ENCODE peak calls at places on chromosomes 13 and 19, in seven cellular contexts. T is T-helper 2 cell; I is skeletal muscle cell; B is NCI-H1092 treated with DMSO at 0.1 percent for 48 hours; K is stimulated activated CD4-positive, alpha-beta T cell treated with anti-CD3 and anti-CD28 coated beads, TNF-alpha, amount 100 ng/mL, for 1 hour; Z is GM23338; N is H54. P is an unnamed sample.

GRCh38 chr19:5534787-5535586 is 32.8 kb downstream of the TINCR start:
- DNase-seq in N (no peak), B (no peak), K (peak; percentile 6), Z (peak; percentile 51), I (no peak), T (no peak), P (no peak)

GRCh38 chr19:50203281-50204080 is at the start of gene MYH14:
- DNase-seq in I (no peak), N (no peak), K (peak; percentile 2), Z (peak; percentile 97), T (no peak), B (no peak), P (peak; percentile 97)

GRCh38 chr13:79398915-79399314 is 7.1 kb downstream of the RBM26 start:
- DNase-seq in I (no peak), K (no peak), T (no peak), B (no peak), N (no peak), Z (no peak), P (no peak)

GRCh38 chr13:40963927-40964326 is 55.2 kb downstream of the ELF1 start:
- DNase-seq in K (no peak), I (no peak), N (peak; percentile 9), B (no peak), T (no peak), Z (no peak), P (no peak)

GRCh38 chr19:1181606-1182005 is 7.5 kb upstream of the SBNO2 start:
- DNase-seq in K (no peak), N (no peak), B (no peak), T (no peak), I (no peak), Z (no peak), P (no peak)

GRCh38 chr19:57818378-57818777 is 3.7 kb upstream of the ZNF552 start:
- DNase-seq in Z (no peak), I (no peak), T (no peak), K (no peak), B (no peak), N (no peak), P (no peak)

GRCh38 chr19:6232567-6232966 is 47.2 kb downstream of the MLLT1 start:
- DNase-seq in Z (no peak), K (no peak), B (no peak), T (no peak), N (peak; percentile 70), I (peak; percentile 71), P (no peak)

GRCh38 chr13:51221108-51221507 is 1.1 kb upstream of the FAM124A start:
- DNase-seq in T (no peak), Z (no peak), N (no peak), K (no peak), I (no peak), B (no peak), P (no peak)

GRCh38 chr19:29798783-29799182 is 13.0 kb upstream of the CCNE1 start:
- DNase-seq in K (no peak), N (peak; percentile 62), Z (no peak), T (no peak), B (no peak), I (peak; percentile 5), P (no peak)

P was measured in neural progenitor cell.